ENCODE peak calls at places on chromosomes 11 and 22, in nine cellular contexts. B is GF-D8; L is activated naive CD4-positive, alpha-beta T cell treated with anti-CD3 and anti-CD28 coated beads for 36 hours; F is effector memory CD4-positive, alpha-beta T cell; K is endothelial cell; A is dermis blood vessel endothelial cell; Q is colonic mucosa; P is NCI-H1417; X is activated naive CD8-positive, alpha-beta T cell treated with anti-CD3 and anti-CD28 coated beads, Interleukin-2, amount 50 U/mL, for 16 hours. W is an unnamed sample.

GRCh38 chr11:34468209-34468841 is 29.6 kb downstream of the CAT start:
- DNase-seq in K (peak), B (peak), L (peak), P (no peak), X (no peak), Q (peak), A (peak), F (no peak), W (peak)

GRCh38 chr11:18772211-18772610 is 19.4 kb downstream of the PTPN5 start:
- DNase-seq in L (no peak), A (no peak), P (no peak), Q (no peak), K (no peak), F (no peak), B (no peak), X (no peak), W (no peak)

GRCh38 chr22:16819249-16819648 is 6.0 kb downstream of the XKR3 start:
- DNase-seq in K (no peak), F (no peak), Q (no peak), A (no peak), L (no peak), P (no peak), B (no peak), X (no peak), W (no peak)

GRCh38 chr22:30210235-30210831 is 36.2 kb downstream of the LIF start:
- DNase-seq in F (no peak), P (no peak), A (no peak), L (no peak), B (no peak), Q (no peak), K (no peak), X (no peak), W (peak)

GRCh38 chr22:49439373-49439772 is 388.3 kb downstream of the BRD1 start:
- DNase-seq in B (no peak), A (no peak), F (no peak), L (no peak), K (no peak), Q (no peak), P (no peak), X (no peak), W (no peak)

GRCh38 chr11:125338886-125339811 is 156.9 kb downstream of the FEZ1 start:
- DNase-seq in Q (no peak), K (no peak), X (no peak), L (no peak), F (no peak), B (no peak), P (no peak), A (no peak), W (no peak)

GRCh38 chr11:28701760-28702449 is 593.7 kb downstream of the METTL15 start:
- DNase-seq in A (peak), F (no peak), K (no peak), Q (no peak), P (no peak), X (no peak), L (no peak), B (no peak), W (no peak)

GRCh38 chr11:78742430-78742829 is 167.8 kb upstream of the NARS2 start:
- DNase-seq in K (no peak), X (no peak), B (no peak), F (no peak), Q (peak), A (no peak), P (peak), L (no peak), W (no peak)

GRCh38 chr11:91470656-91471055 is 754.0 kb upstream of the FAT3 start:
- DNase-seq in B (no peak), X (no peak), L (no peak), Q (no peak), P (no peak), A (no peak), K (no peak), F (no peak), W (no peak)

GRCh38 chr11:33956611-33957010 is 64.7 kb upstream of the LMO2 start:
- DNase-seq in X (no peak), P (no peak), A (no peak), B (no peak), K (no peak), L (no peak), Q (no peak), F (no peak), W (no peak)

GRCh38 chr11:84719935-84720577 is 907.1 kb downstream of the DLG2 start:
- DNase-seq in B (no peak), X (no peak), A (no peak), F (no peak), L (no peak), K (peak), P (peak), Q (peak), W (peak)

GRCh38 chr11:73995247-73995646 is 12.6 kb upstream of the UCP2 start:
- DNase-seq in Q (no peak), B (peak), F (no peak), L (no peak), A (peak), X (no peak), K (no peak), P (no peak), W (no peak)

GRCh38 chr11:41459602-41460405 is at the start of gene LRRC4C:
- DNase-seq in B (no peak), F (no peak), A (no peak), X (no peak), P (no peak), K (no peak), L (no peak), Q (no peak), W (no peak)

GRCh38 chr22:20456064-20456721 is 18.6 kb upstream of the SCARF2 start:
- DNase-seq in Q (peak), A (peak), L (peak), K (peak), B (no peak), P (peak), X (peak), F (peak), W (peak)

GRCh38 chr22:32920032-32920628 is 118.6 kb downstream of the TIMP3 start:
- DNase-seq in P (no peak), K (no peak), L (no peak), F (no peak), A (no peak), X (no peak), Q (peak), B (no peak), W (no peak)